ENCODE peak calls at places on chromosomes 11 and 22, in six cellular contexts. C is activated T-cell treated with anti-CD3 and anti-CD28 coated beads, Interleukin-2, amount 50 U/mL, for 1 hour; E is heart left ventricle; Y is sciatic nerve; N is NCI-H2171; O is GM23248. R is an unnamed sample.

GRCh38 chr11:66983275-66983924 is 8.3 kb downstream of the C11orf86 start:
- DNase-seq in Y (no peak), C (no peak), O (no peak), E (no peak), N (no peak), R (no peak)

GRCh38 chr11:34747261-34747660 is 126.4 kb downstream of the EHF start:
- DNase-seq in E (no peak), C (no peak), Y (no peak), N (no peak), O (no peak), R (no peak)

GRCh38 chr22:44752285-44753188 is at the start of gene ARHGAP8:
- DNase-seq in O (no peak), C (peak), N (peak), Y (no peak), E (no peak), R (no peak)

GRCh38 chr11:62856333-62856910 is 17.0 kb upstream of the WDR74 start:
- DNase-seq in C (no peak), E (no peak), Y (no peak), O (peak), N (no peak), R (peak)

GRCh38 chr11:59365621-59366020 is 6.9 kb downstream of the OR5AN1 start:
- DNase-seq in O (no peak), C (no peak), N (no peak), Y (no peak), E (no peak), R (no peak)

GRCh38 chr11:19886498-19886897 is 173.9 kb downstream of the NAV2 start:
- DNase-seq in O (no peak), Y (no peak), N (no peak), E (no peak), C (no peak), R (no peak)

GRCh38 chr11:134132808-134133207 is 63.9 kb downstream of the JAM3 start:
- DNase-seq in C (no peak), O (peak), N (no peak), E (no peak), Y (no peak), R (peak)

GRCh38 chr11:2807276-2807681 is 78.3 kb downstream of the CDKN1C start:
- DNase-seq in E (peak), O (no peak), C (no peak), Y (peak), N (no peak), R (no peak)

GRCh38 chr11:55658031-55658573 is 3.9 kb upstream of the OR4C6 start:
- DNase-seq in E (no peak), O (no peak), C (no peak), Y (no peak), N (no peak), R (no peak)

GRCh38 chr11:8719260-8720190 is 36.9 kb downstream of the RPL27A start:
- DNase-seq in N (no peak), E (peak), Y (no peak), O (peak), C (no peak), R (peak)

GRCh38 chr11:10640308-10640707 is 53.2 kb downstream of the IRAG1 start:
- DNase-seq in E (no peak), N (no peak), O (no peak), C (no peak), Y (no peak), R (no peak)

GRCh38 chr11:119496453-119496852 is 73.5 kb upstream of the THY1 start:
- DNase-seq in E (no peak), N (no peak), C (no peak), Y (no peak), O (peak), R (peak)

GRCh38 chr11:110829873-110830272 is 117.6 kb upstream of the ARHGAP20 start:
- DNase-seq in C (no peak), Y (no peak), N (no peak), O (peak), E (no peak), R (peak)

GRCh38 chr11:62108017-62108750 is 15.6 kb upstream of the INCENP start:
- DNase-seq in N (peak), Y (no peak), C (no peak), E (no peak), O (peak), R (peak)

GRCh38 chr11:63839508-63840355 is 822 bp downstream of the MARK2 start:
- DNase-seq in O (peak), C (peak), Y (no peak), N (no peak), E (peak), R (peak)

GRCh38 chr11:119092880-119093665 is 8.4 kb downstream of the HMBS start:
- DNase-seq in O (peak), E (no peak), Y (no peak), N (no peak), C (no peak), R (peak)

GRCh38 chr11:109019342-109019936 is 354.6 kb downstream of the DDX10 start:
- DNase-seq in C (no peak), E (no peak), O (no peak), Y (no peak), N (no peak), R (no peak)

GRCh38 chr11:1832989-1833365 is 1.8 kb upstream of the SYT8 start:
- DNase-seq in E (peak), N (no peak), C (no peak), O (no peak), Y (no peak), R (no peak)

GRCh38 chr22:35406443-35406842 is 6.5 kb downstream of the MCM5 start:
- DNase-seq in O (no peak), N (no peak), C (no peak), E (no peak), Y (no peak), R (no peak)

GRCh38 chr11:1050581-1051355 is 14.2 kb upstream of the MUC6 start:
- DNase-seq in E (peak), C (peak), N (peak), O (peak), Y (no peak), R (peak)

GRCh38 chr11:62689421-62690183 is at the start of gene LRRN4CL:
- DNase-seq in C (no peak), Y (peak), N (no peak), E (peak), O (peak), R (peak)

GRCh38 chr11:67273260-67273990 is 7.2 kb downstream of the GRK2 start:
- DNase-seq in O (no peak), Y (peak), C (peak), N (no peak), E (peak), R (no peak)

R was measured in ELR.